ENCODE peak calls at places on chromosome 6, in six cellular contexts. M is GM13977, P is progenitor cell of endocrine pancreas, B is tibial artery, I is nephron progenitor cell, X is Calu3. H is an unnamed sample.

GRCh38 chr6:57222684-57223077 is 574 bp upstream of the RAB23 start:
- DNase-seq in M (no peak), P (no peak), B (no peak), I (no peak), X (no peak), H (no peak)

GRCh38 chr6:23329091-23329490 is 759.7 kb downstream of the HDGFL1 start:
- DNase-seq in M (no peak), P (no peak), B (no peak), I (no peak), X (no peak), H (no peak)

GRCh38 chr6:145866449-145867401 is 52.1 kb upstream of the FBXO30 start:
- DNase-seq in M (peak; percentile 15), P (no peak), B (no peak), I (no peak), X (no peak), H (peak; percentile 18)

GRCh38 chr6:7172605-7173185 is 64.9 kb downstream of the RREB1 start:
- DNase-seq in M (no peak), P (no peak), B (no peak), I (no peak), X (no peak), H (no peak)

GRCh38 chr6:154298297-154298696 is 58.3 kb downstream of the IPCEF1 start:
- DNase-seq in M (peak; percentile 27), P (no peak), B (no peak), I (no peak), X (no peak), H (no peak)

GRCh38 chr6:45377041-45377554 is 636 bp downstream of the SUPT3H start:
- DNase-seq in M (no peak), P (no peak), B (no peak), I (no peak), X (no peak), H (peak; percentile 8)

GRCh38 chr6:42313038-42313437 is 95.4 kb upstream of the MRPS10 start:
- DNase-seq in M (no peak), P (no peak), B (no peak), I (no peak), X (no peak), H (no peak)

GRCh38 chr6:51163843-51164529 is 345.3 kb downstream of the TFAP2B start:
- DNase-seq in M (no peak), P (no peak), B (no peak), I (no peak), X (no peak), H (no peak)

GRCh38 chr6:158554611-158555361 is 5.1 kb upstream of the TMEM181 start:
- DNase-seq in M (no peak), P (no peak), B (no peak), I (no peak), X (no peak), H (no peak)

DNA sequence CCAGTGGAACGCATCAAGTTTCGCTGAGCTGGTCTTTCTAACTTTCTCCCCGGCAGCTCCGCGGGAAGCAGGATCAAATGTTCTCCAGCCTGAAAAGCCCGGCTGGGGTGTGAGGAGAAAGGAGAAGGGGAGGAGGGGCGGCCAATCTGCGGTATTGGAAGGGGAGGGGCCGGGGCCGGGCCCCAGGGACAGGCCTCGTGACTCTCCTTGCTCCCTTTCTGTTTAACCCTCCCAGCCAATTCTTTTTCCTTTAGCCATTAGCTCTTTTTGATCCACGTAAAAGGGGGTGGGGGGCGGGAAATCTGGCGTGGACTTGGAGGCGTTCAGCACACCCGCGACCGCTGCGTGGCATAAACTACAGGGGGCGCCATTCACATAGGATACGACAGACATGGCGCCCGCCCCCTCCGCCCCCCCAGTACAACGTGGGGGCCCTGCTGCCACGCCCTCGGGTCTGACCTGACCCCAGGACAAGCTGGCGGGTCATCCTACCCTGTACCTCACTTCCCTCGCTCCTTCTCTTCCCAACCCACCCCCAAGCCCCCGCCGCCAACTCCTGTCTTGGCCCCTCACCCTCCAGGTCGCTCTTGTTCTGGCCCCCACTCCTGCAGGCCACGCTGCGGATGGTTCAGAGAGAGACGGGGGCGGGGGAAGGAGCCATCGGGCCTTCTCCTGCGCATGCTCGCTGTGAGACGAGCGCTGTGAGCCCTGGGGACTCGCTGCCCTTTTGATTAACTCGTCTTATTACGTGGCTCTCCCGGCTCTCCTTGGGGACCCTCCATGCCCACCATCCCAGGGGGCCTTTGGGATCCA is 7.8 kb upstream of the MDGA1 start:
- DNase-seq in M (peak; percentile 90), P (peak; percentile 69), B (peak; percentile 78), I (peak; percentile 84), X (no peak), H (peak; percentile 90)
- TF ChIP-seq CTCF in M (peak; percentile 86), P (peak; percentile 81), B (peak; percentile 71), I (peak; percentile 61), X (peak; percentile 45), H (peak; percentile 75)

GRCh38 chr6:29107758-29108157 is at the start of gene OR2J3:
- DNase-seq in M (no peak), P (no peak), B (no peak), I (no peak), X (no peak), H (no peak)

GRCh38 chr6:29112135-29112534 is 4.3 kb downstream of the OR2J3 start:
- DNase-seq in M (no peak), P (no peak), B (no peak), I (no peak), X (peak; percentile 34), H (no peak)
- TF ChIP-seq CTCF in M (no peak), P (no peak), B (no peak), I (no peak), X (no peak), H (no peak)

GRCh38 chr6:33049323-33049722 is 24.1 kb downstream of the HLA-DPA1 start:
- DNase-seq in M (no peak), P (no peak), B (no peak), I (no peak), X (no peak), H (no peak)
- TF ChIP-seq CTCF in M (peak; percentile 26), P (peak; percentile 40), B (no peak), I (no peak), X (no peak), H (peak; percentile 17)

GRCh38 chr6:303948-304558 is 11.8 kb downstream of the DUSP22 start:
- DNase-seq in M (no peak), P (no peak), B (no peak), I (no peak), X (no peak), H (no peak)
- TF ChIP-seq CTCF in M (peak; percentile 52), P (peak; percentile 24), B (no peak), I (no peak), X (no peak), H (peak; percentile 42)

GRCh38 chr6:143510991-143511891 is at the start of gene FUCA2:
- DNase-seq in M (peak; percentile 64), P (peak; percentile 69), B (peak; percentile 89), I (peak; percentile 78), X (peak; percentile 84), H (peak; percentile 69)
- TF ChIP-seq CTCF in M (no peak), P (peak; percentile 5), B (no peak), I (no peak), X (no peak), H (no peak)

DNA sequence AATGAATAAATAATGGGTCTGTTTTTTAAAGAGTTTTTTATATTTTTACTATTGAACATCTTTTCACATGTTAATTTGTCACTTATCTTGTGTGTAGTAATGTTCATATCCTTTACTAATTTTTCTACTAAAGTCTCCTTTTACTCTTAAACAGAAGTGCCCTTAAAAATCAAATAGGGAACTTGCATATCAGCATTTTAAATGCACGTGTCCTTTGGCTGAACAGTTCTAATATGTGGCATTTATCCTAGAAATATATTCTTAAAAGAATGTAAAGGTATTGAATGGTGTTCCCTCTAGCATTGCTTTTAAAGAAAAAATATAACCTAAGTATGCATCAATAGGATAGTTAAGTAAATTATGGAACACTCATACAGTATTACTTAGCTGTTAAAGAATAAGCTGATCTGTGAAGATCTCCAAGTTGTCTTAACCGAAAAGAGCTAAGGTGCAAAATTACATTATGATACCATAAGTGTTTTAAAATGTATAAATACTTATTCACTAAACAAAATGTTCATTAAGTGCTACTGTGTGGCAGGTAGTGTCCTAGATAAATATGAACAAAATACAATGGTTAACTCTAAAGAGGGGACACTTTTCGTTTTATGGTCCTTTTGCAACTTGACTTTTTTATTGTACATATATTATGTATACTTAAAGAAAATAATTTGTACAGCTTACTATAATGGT is 631 bp upstream of the PGBD1 start:
- DNase-seq in M (no peak), P (no peak), B (no peak), I (no peak), X (no peak), H (no peak)
- TF ChIP-seq CTCF in M (no peak), P (no peak), B (no peak), I (no peak), X (no peak), H (no peak)

GRCh38 chr6:123716506-123716905 is 79.8 kb upstream of the TRDN start:
- DNase-seq in M (no peak), P (no peak), B (no peak), I (no peak), X (no peak), H (no peak)

DNA sequence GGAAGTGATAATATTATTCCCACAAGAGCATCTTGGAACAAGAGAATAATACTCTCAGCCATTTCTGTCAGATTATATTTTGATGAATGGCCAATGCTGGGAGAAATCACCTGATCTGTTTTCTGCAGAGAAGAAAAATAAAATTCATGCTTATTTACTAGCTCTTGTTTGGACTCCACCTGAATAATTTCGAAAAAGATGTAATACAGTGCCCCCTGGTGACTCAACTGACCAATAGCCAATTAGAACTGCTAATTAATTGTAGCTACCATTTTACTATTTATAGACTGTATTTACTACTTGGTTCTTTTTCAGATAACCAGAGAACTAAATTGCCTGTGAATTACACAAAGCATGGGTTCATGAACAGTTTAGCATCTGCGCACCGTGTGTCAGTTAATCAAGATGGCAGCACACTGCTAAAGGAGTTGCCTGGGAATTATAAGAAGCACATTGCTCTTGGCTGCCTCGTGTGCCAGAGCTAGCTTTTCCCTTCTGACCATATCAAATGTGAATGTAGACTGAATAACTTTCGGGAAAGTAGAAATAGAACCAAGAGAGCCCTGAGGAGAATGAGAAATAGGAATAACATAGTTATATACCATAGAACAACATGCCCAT is 78.6 kb upstream of the TRDN start:
- DNase-seq in M (no peak), P (no peak), B (no peak), I (peak; percentile 8), X (peak; percentile 34), H (peak; percentile 7)
- TF ChIP-seq CTCF in M (peak; percentile 71), P (peak; percentile 75), B (peak; percentile 79), I (peak; percentile 61), X (peak; percentile 17), H (peak; percentile 49)

GRCh38 chr6:137805622-137806021 is 61.4 kb upstream of the TNFAIP3 start:
- DNase-seq in M (no peak), P (no peak), B (no peak), I (no peak), X (no peak), H (no peak)
- TF ChIP-seq CTCF in M (no peak), P (no peak), B (no peak), I (no peak), X (no peak), H (no peak)